ENCODE peak calls at places on chromosomes 1 and 21, in ten cellular contexts. G is cardiac fibroblast, F is HFFc6, A is hypothalamus, P is heart left ventricle, Y is kidney, I is posterior cingulate gyrus, R is amygdala, T is NCI-H2171, E is HT1080. U is an unnamed sample.
A peak's percentile ranks its signal among the peaks of the same experiment; 100 is the strongest.

GRCh38 chr1:46008585-46008984 is 123.8 kb downstream of the PIK3R3 start:
- DNase-seq in G (no peak), F (no peak), A (no peak), P (no peak), Y (no peak), I (no peak), R (no peak), T (no peak), E (no peak), U (no peak)

GRCh38 chr1:11847667-11848445 is at the start of gene NPPA:
- DNase-seq in G (peak; percentile 11), F (no peak), A (no peak), P (peak; percentile 40), Y (no peak), I (no peak), R (no peak), T (peak; percentile 97), E (no peak), U (no peak)

GRCh38 chr1:106080608-106081325 is 975.7 kb upstream of the PRMT6 start:
- DNase-seq in G (no peak), F (no peak), A (no peak), P (no peak), Y (peak; percentile 56), I (no peak), R (no peak), T (no peak), E (no peak), U (no peak)

GRCh38 chr21:37877888-37878684 is 38.2 kb downstream of the KCNJ6 start:
- DNase-seq in G (no peak), F (no peak), A (no peak), P (no peak), Y (no peak), I (no peak), R (no peak), T (no peak), E (no peak), U (no peak)

GRCh38 chr1:171913385-171913784 is 72.1 kb downstream of the DNM3 start:
- DNase-seq in G (peak; percentile 47), F (no peak), A (no peak), P (no peak), Y (no peak), I (no peak), R (no peak), T (no peak), E (peak; percentile 45), U (no peak)

GRCh38 chr1:64343105-64343960 is 126.6 kb upstream of the CACHD1 start:
- DNase-seq in G (peak; percentile 76), F (peak; percentile 91), A (no peak), P (no peak), Y (no peak), I (no peak), R (no peak), T (no peak), E (peak; percentile 79), U (peak; percentile 81)

GRCh38 chr1:219988387-219988786 is 57.9 kb downstream of the EPRS1 start:
- DNase-seq in G (no peak), F (no peak), A (no peak), P (no peak), Y (no peak), I (no peak), R (no peak), T (no peak), E (no peak), U (no peak)

GRCh38 chr1:230568008-230568407 is 74.3 kb upstream of the COG2 start:
- DNase-seq in G (peak; percentile 37), F (no peak), A (no peak), P (no peak), Y (no peak), I (peak; percentile 67), R (no peak), T (no peak), E (peak; percentile 56), U (no peak)

GRCh38 chr1:2174348-2175054 is 20.1 kb downstream of the FAAP20 start:
- DNase-seq in G (peak; percentile 62), F (peak; percentile 50), A (peak; percentile 20), P (peak; percentile 71), Y (peak; percentile 82), I (no peak), R (peak; percentile 28), T (peak; percentile 21), E (peak; percentile 64), U (no peak)

GRCh38 chr1:168518201-168518689 is 25.6 kb downstream of the XCL2 start:
- DNase-seq in G (no peak), F (no peak), A (no peak), P (no peak), Y (no peak), I (no peak), R (no peak), T (no peak), E (no peak), U (no peak)

GRCh38 chr1:246901874-246902273 is 29.9 kb downstream of the AHCTF1 start:
- DNase-seq in G (no peak), F (no peak), A (no peak), P (no peak), Y (no peak), I (no peak), R (no peak), T (no peak), E (no peak), U (no peak)

GRCh38 chr1:11273595-11274234 is 717 bp downstream of the UBIAD1 start:
- DNase-seq in G (no peak), F (no peak), A (no peak), P (no peak), Y (no peak), I (no peak), R (no peak), T (no peak), E (peak; percentile 12), U (no peak)

GRCh38 chr1:47561523-47562007 is 123.7 kb downstream of the FOXD2 start:
- DNase-seq in G (no peak), F (peak; percentile 15), A (no peak), P (peak; percentile 48), Y (no peak), I (no peak), R (no peak), T (no peak), E (no peak), U (no peak)

GRCh38 chr1:1616045-1616821 is 933 bp downstream of the MIB2 start:
- DNase-seq in G (peak; percentile 19), F (peak; percentile 16), A (no peak), P (peak; percentile 69), Y (no peak), I (no peak), R (no peak), T (no peak), E (no peak), U (no peak)

GRCh38 chr21:14046401-14046800 is 164.4 kb downstream of the LIPI start:
- DNase-seq in G (peak; percentile 15), F (no peak), A (no peak), P (no peak), Y (no peak), I (no peak), R (no peak), T (no peak), E (no peak), U (no peak)

GRCh38 chr1:8378202-8378601 is 60.3 kb downstream of the SLC45A1 start:
- DNase-seq in G (peak; percentile 40), F (no peak), A (no peak), P (no peak), Y (no peak), I (no peak), R (no peak), T (no peak), E (no peak), U (no peak)

GRCh38 chr1:1063945-1064831 is 9.9 kb downstream of the RNF223 start:
- DNase-seq in G (peak; percentile 82), F (peak; percentile 53), A (no peak), P (peak; percentile 65), Y (peak; percentile 94), I (no peak), R (no peak), T (peak; percentile 21), E (peak; percentile 96), U (peak; percentile 56)

GRCh38 chr1:92577251-92577895 is 90.6 kb upstream of the GFI1 start:
- DNase-seq in G (peak; percentile 69), F (peak; percentile 14), A (no peak), P (peak; percentile 47), Y (no peak), I (no peak), R (peak; percentile 2), T (no peak), E (no peak), U (no peak)

GRCh38 chr1:167805041-167805556 is 83.3 kb downstream of the MPZL1 start:
- DNase-seq in G (no peak), F (no peak), A (no peak), P (no peak), Y (no peak), I (no peak), R (no peak), T (no peak), E (no peak), U (no peak)

GRCh38 chr1:7509593-7509992 is 261.5 kb upstream of the VAMP3 start:
- DNase-seq in G (no peak), F (no peak), A (no peak), P (peak; percentile 11), Y (no peak), I (no peak), R (no peak), T (no peak), E (no peak), U (no peak)

GRCh38 chr1:211007830-211008229 is 126.1 kb downstream of the KCNH1 start:
- DNase-seq in G (no peak), F (no peak), A (no peak), P (no peak), Y (no peak), I (no peak), R (no peak), T (no peak), E (no peak), U (no peak)

GRCh38 chr1:230639714-230640209 is 2.5 kb upstream of the COG2 start:
- DNase-seq in G (no peak), F (no peak), A (no peak), P (no peak), Y (no peak), I (no peak), R (no peak), T (no peak), E (no peak), U (no peak)

GRCh38 chr1:33358771-33359503 is 38.0 kb upstream of the A3GALT2 start:
- DNase-seq in G (peak; percentile 43), F (no peak), A (no peak), P (no peak), Y (no peak), I (no peak), R (no peak), T (no peak), E (peak; percentile 66), U (no peak)

GRCh38 chr1:53378061-53378460 is 50.2 kb upstream of the LRP8 start:
- DNase-seq in G (no peak), F (no peak), A (no peak), P (no peak), Y (peak; percentile 24), I (no peak), R (no peak), T (no peak), E (no peak), U (no peak)

GRCh38 chr1:180580237-180580636 is 21.5 kb downstream of the OVAAL start:
- DNase-seq in G (peak; percentile 66), F (peak; percentile 46), A (no peak), P (no peak), Y (peak; percentile 79), I (no peak), R (no peak), T (no peak), E (peak; percentile 23), U (no peak)

GRCh38 chr1:234938924-234939323 is 189.7 kb downstream of the TOMM20 start:
- DNase-seq in G (no peak), F (no peak), A (no peak), P (no peak), Y (no peak), I (no peak), R (no peak), T (no peak), E (no peak), U (no peak)

GRCh38 chr1:202135221-202135721 is 9.3 kb downstream of the ARL8A start:
- DNase-seq in G (peak; percentile 69), F (peak; percentile 48), A (peak; percentile 56), P (peak; percentile 57), Y (peak; percentile 73), I (peak; percentile 62), R (peak; percentile 68), T (peak; percentile 30), E (peak; percentile 59), U (no peak)

GRCh38 chr1:17274186-17275170 is 25.6 kb downstream of the PADI3 start:
- DNase-seq in G (peak; percentile 62), F (peak; percentile 15), A (no peak), P (no peak), Y (no peak), I (no peak), R (no peak), T (no peak), E (peak; percentile 66), U (no peak)